ENCODE peak calls at places on chromosome 2, in four cellular contexts. Z is adipocyte, S is MM.1S, G is tibial artery. I is an unnamed sample. For H3K27me3, the result is how much of the 10 kb centered on the place peaks cover.

GRCh38 chr2:235950473-235950809 is 217.7 kb downstream of the GBX2 start:
- DNase-seq in Z (no peak), S (no peak), G (no peak), I (no peak)

GRCh38 chr2:126518206-126518605 is 137.8 kb upstream of the GYPC start:
- DNase-seq in Z (no peak), S (no peak), G (no peak), I (no peak)

GRCh38 chr2:125427721-125428315 is 1228.1 kb upstream of the GYPC start:
- DNase-seq in Z (no peak), S (no peak), G (no peak), I (no peak)

GRCh38 chr2:216694201-216694825 is 1.0 kb downstream of the IGFBP5 start:
- DNase-seq in Z (peak), S (peak), G (peak), I (no peak)

GRCh38 chr2:10245021-10245420 is 57.7 kb upstream of the HPCAL1 start:
- DNase-seq in Z (no peak), S (no peak), G (no peak), I (no peak)

GRCh38 chr2:191245046-191245868 is at the start of gene MYO1B:
- DNase-seq in Z (peak), S (peak), G (peak), I (no peak)

GRCh38 chr2:145749556-145749955 is 1229.6 kb upstream of the ZEB2 start:
- DNase-seq in Z (no peak), S (no peak), G (no peak), I (no peak)

GRCh38 chr2:192195548-192196418 is 1.1 kb upstream of the TMEFF2 start:
- DNase-seq in Z (peak), S (no peak), G (no peak), I (no peak)

GRCh38 chr2:154029504-154029903 is 157.8 kb downstream of the GALNT13 start:
- DNase-seq in Z (no peak), S (no peak), G (no peak), I (no peak)

GRCh38 chr2:114688241-114688640 is 245.8 kb downstream of the DPP10 start:
- DNase-seq in Z (no peak), S (no peak), G (no peak), I (no peak)

GRCh38 chr2:73995810-73996209 is 11.1 kb downstream of the TET3 start:
- DNase-seq in Z (no peak), S (no peak), G (no peak), I (no peak)

GRCh38 chr2:168244318-168244717 is 3.1 kb downstream of the STK39 start:
- DNase-seq in Z (peak), S (no peak), G (no peak), I (no peak)

GRCh38 chr2:30339071-30339470 is 107.7 kb downstream of the LBH start:
- DNase-seq in Z (no peak), S (no peak), G (no peak), I (no peak)

GRCh38 chr2:176584333-176584732 is 315.1 kb downstream of the MTX2 start:
- DNase-seq in Z (no peak), S (no peak), G (no peak), I (peak)

DNA sequence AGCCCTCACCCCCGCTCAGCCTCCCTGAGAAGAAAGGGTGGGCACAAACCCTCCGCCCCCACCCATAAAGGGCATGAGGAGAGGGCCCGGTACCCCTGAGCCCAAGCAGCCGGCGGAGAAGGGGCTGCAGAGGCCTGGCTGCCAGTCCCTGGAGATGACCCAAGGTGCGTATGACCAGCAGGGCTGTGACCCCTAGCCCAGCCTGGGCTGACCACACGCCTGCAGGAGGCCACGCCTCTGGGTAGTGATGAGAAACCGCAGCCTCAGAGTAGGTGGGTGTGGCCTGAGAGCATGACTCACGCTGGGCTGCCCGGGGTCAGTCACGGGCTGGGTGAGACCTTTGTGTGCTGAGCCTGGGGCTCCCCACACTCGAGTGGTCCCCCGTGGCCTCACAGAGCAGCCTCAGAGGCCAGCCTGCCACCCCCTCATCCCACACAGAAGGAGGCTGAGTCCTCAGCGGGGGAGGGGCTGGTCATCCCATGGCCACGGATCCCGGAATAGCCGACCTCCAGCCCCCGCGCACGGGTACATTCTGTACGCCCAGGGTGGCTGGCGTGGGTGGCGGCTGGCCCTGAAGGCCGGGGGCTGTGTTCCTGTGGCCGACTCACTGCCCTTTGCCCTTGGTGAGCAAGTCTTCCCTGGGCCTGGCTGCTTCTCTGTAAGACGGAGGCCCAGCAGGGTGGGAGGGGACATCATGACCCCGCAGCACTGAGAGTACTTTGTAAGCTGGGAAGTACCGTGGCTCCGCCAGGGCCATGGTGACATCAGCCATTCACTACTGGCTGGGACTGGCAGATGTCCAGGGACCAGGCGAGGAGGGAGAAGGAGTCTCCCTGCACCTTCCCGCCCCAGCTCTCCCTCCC is 110.8 kb upstream of the OTOS start:
- DNase-seq in Z (peak), S (peak), G (peak), I (peak)
- H3K4me3 ChIP-seq in Z (peak), S (no peak), G (no peak), I (no peak)

GRCh38 chr2:70890469-70891065 is 45.1 kb upstream of the ATP6V1B1 start:
- DNase-seq in Z (no peak), S (no peak), G (no peak), I (no peak)
- H3K27me3 ChIP-seq in Z (half or more), S (under half), G (under half), I (half or more)

GRCh38 chr2:149039213-149039724 is 770 bp downstream of the LYPD6B start:
- DNase-seq in Z (no peak), S (no peak), G (no peak), I (no peak)
- H3K4me3 ChIP-seq in Z (no peak), S (peak), G (no peak), I (peak)

GRCh38 chr2:44803100-44803424 is 138.4 kb upstream of the SIX3 start:
- DNase-seq in Z (no peak), S (no peak), G (no peak), I (no peak)
- H3K27me3 ChIP-seq in Z (half or more), S (under half), G (under half), I (half or more)

DNA sequence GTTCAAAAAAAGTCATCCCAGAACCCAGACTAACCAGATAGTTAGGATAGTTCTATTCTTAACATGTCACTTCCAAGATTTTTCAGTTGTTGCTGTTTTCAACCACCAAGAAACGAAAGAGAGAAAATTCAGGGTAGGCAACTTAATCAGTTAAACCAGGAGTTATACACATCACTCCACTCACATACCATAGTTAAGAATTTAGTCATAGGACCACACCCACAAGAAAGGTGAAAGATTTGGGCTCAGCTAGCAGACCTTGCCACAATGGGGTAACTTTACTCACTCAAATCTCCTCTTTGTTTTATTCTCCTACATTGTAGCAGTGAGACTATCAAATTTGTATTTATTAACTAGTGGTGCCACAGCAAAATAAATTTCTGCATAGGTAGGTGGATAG is 473.6 kb downstream of the NUP35 start:
- DNase-seq in Z (no peak), S (no peak), G (no peak), I (no peak)
- H3K4me3 ChIP-seq in Z (no peak), S (no peak), G (no peak), I (no peak)

GRCh38 chr2:118861741-118862140 is 14.3 kb upstream of the EN1 start:
- DNase-seq in Z (no peak), S (no peak), G (no peak), I (no peak)
- H3K27me3 ChIP-seq in Z (under half), S (under half), G (under half), I (half or more)

DNA sequence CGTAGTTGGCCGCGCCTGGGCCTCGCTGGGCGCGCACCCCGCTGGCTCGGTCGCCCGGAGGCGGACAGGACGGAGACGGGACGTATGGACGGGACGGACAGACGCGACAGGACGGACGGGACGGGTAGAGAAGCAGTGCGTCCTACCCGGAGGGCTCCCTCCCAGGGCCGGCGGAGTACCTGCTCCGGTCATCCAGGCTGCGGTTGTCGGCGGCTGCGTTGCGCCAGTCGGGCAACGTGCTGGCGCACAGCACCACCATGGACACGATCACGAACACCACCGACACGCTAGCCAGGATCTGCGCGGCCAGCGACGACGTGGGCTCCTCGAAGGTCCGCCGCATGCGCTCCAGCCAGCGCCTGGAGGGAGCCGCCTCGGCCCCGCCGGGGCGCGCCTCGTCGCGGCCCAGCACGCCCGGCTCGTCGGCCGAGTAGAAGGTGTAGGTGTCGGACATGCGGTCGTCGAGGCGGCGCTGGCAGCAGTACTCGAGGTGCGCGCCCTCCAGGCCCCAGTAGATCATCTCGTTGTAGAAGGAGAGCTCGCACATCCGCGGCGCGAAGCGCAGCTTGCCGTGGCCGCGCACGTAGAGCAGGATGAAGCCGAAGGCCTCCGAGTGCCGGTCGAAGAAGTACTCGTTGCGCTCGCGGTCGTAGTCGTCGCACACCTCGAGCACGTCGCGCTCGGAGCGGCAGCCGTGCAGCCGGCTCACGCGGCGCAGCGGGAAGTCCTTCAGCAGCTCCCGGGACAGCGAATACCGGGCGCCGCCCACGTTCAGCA is 903 bp downstream of the KCNG3 start:
- DNase-seq in Z (no peak), S (no peak), G (no peak), I (no peak)
- H3K4me3 ChIP-seq in Z (no peak), S (no peak), G (peak), I (no peak)

GRCh38 chr2:44952806-44953685 is 11.5 kb downstream of the SIX3 start:
- DNase-seq in Z (no peak), S (no peak), G (no peak), I (no peak)

GRCh38 chr2:44950646-44951045 is 9.1 kb downstream of the SIX3 start:
- DNase-seq in Z (no peak), S (no peak), G (no peak), I (no peak)

GRCh38 chr2:44952143-44952805 is 10.8 kb downstream of the SIX3 start:
- DNase-seq in Z (peak), S (peak), G (no peak), I (no peak)

GRCh38 chr2:44951124-44951523 is 9.6 kb downstream of the SIX3 start:
- DNase-seq in Z (no peak), S (no peak), G (no peak), I (no peak)

DNA sequence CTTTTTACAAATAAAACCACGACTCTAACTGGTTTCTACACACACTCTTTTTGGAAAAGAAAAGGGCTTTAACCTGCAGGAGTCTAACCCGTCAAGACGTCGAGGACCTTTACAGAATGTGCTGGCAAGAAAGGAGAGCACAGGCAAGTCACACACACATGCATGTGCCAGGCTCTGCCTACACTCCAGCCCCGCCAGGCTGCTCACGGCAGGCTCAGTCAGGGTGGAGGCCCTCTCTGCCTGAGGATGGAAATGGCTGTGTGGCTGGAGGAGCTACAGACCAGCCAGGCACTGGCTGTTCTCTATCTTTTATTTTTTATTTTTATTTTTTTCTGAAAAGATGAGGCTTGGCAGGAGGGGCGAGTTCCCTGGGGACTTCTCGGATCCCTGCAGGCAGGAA is 10.2 kb downstream of the SIX3 start:
- DNase-seq in Z (no peak), S (no peak), G (no peak), I (no peak)
- H3K27me3 ChIP-seq in Z (half or more), S (under half), G (under half), I (half or more)

GRCh38 chr2:201259216-201259615 is 1.1 kb upstream of the CASP8 start:
- DNase-seq in Z (no peak), S (no peak), G (no peak), I (no peak)
- H3K4me3 ChIP-seq in Z (peak), S (peak), G (peak), I (peak)